ENCODE peak calls at places on chromosomes 3 and 15, in nine cellular contexts. P, K, W, F, R, A, M, N and Q are unnamed samples.

GRCh38 chr3:151412989-151413388 is 28.4 kb upstream of the P2RY12 start:
- DNase-seq in P (no peak), K (no peak), W (no peak), F (no peak), R (no peak), A (no peak), M (peak), N (no peak), Q (no peak)

GRCh38 chr15:43230640-43231115 is 9.9 kb upstream of the EPB42 start:
- DNase-seq in P (no peak), K (no peak), W (peak), F (no peak), R (no peak), A (no peak), M (no peak), N (no peak), Q (no peak)

GRCh38 chr3:87621667-87622066 is 345.3 kb upstream of the POU1F1 start:
- DNase-seq in P (no peak), K (no peak), W (no peak), F (no peak), R (no peak), A (no peak), M (no peak), N (no peak), Q (no peak)

GRCh38 chr15:82548700-82549099 is 8.4 kb upstream of the RPS17 start:
- DNase-seq in P (no peak), K (no peak), W (no peak), F (no peak), R (no peak), A (no peak), M (no peak), N (no peak), Q (no peak)

GRCh38 chr15:88834211-88834812 is 31.1 kb downstream of the ACAN start:
- DNase-seq in P (peak), K (no peak), W (peak), F (peak), R (peak), A (peak), M (peak), N (peak), Q (no peak)

GRCh38 chr3:138049157-138049919 is 39.4 kb downstream of the CLDN18 start:
- DNase-seq in P (no peak), K (no peak), W (no peak), F (no peak), R (no peak), A (no peak), M (no peak), N (no peak), Q (no peak)

GRCh38 chr3:126087552-126088175 is 3.7 kb upstream of the SLC41A3 start:
- DNase-seq in P (no peak), K (no peak), W (no peak), F (no peak), R (no peak), A (no peak), M (no peak), N (no peak), Q (no peak)

GRCh38 chr3:178343433-178344038 is 192.7 kb upstream of the KCNMB2 start:
- DNase-seq in P (no peak), K (no peak), W (no peak), F (no peak), R (no peak), A (peak), M (peak), N (peak), Q (no peak)

GRCh38 chr15:41772720-41773331 is 1.5 kb upstream of the MAPKBP1 start:
- DNase-seq in P (peak), K (peak), W (peak), F (peak), R (peak), A (peak), M (peak), N (no peak), Q (peak)

GRCh38 chr3:97510795-97511194 is 253.8 kb upstream of the ARL6 start:
- DNase-seq in P (no peak), K (no peak), W (no peak), F (no peak), R (no peak), A (peak), M (peak), N (no peak), Q (no peak)

GRCh38 chr3:170357920-170358854 is 672 bp downstream of the SKIL start:
- DNase-seq in P (peak), K (no peak), W (peak), F (peak), R (peak), A (peak), M (peak), N (peak), Q (peak)

GRCh38 chr3:29344154-29344553 is 63.3 kb downstream of the RBMS3 start:
- DNase-seq in P (no peak), K (no peak), W (no peak), F (no peak), R (no peak), A (no peak), M (no peak), N (no peak), Q (no peak)

GRCh38 chr3:41190509-41191284 is 8.6 kb upstream of the CTNNB1 start:
- DNase-seq in P (no peak), K (no peak), W (no peak), F (no peak), R (no peak), A (no peak), M (no peak), N (no peak), Q (no peak)

GRCh38 chr3:171444291-171444690 is 15.9 kb downstream of the TNIK start:
- DNase-seq in P (no peak), K (no peak), W (no peak), F (no peak), R (no peak), A (no peak), M (no peak), N (no peak), Q (no peak)

GRCh38 chr3:171443211-171443957 is 16.8 kb downstream of the TNIK start:
- DNase-seq in P (no peak), K (no peak), W (no peak), F (no peak), R (no peak), A (no peak), M (no peak), N (no peak), Q (no peak)

GRCh38 chr3:171441381-171441780 is 18.8 kb downstream of the TNIK start:
- DNase-seq in P (no peak), K (no peak), W (no peak), F (no peak), R (no peak), A (no peak), M (peak), N (no peak), Q (no peak)

GRCh38 chr3:171439996-171440395 is 20.2 kb downstream of the TNIK start:
- DNase-seq in P (no peak), K (no peak), W (no peak), F (no peak), R (no peak), A (no peak), M (no peak), N (no peak), Q (no peak)

GRCh38 chr3:171442184-171442583 is 18.0 kb downstream of the TNIK start:
- DNase-seq in P (no peak), K (no peak), W (no peak), F (no peak), R (no peak), A (no peak), M (no peak), N (no peak), Q (no peak)
- H3K4me3 ChIP-seq in P (no peak), K (no peak), W (no peak), F (no peak), R (no peak), A (no peak), M (no peak), N (no peak), Q (no peak)

GRCh38 chr3:147410518-147411234 is 1.5 kb downstream of the ZIC1 start:
- DNase-seq in P (no peak), K (peak), W (no peak), F (no peak), R (no peak), A (no peak), M (no peak), N (peak), Q (peak)
- H3K4me3 ChIP-seq in P (no peak), K (peak), W (peak), F (no peak), R (peak), A (no peak), M (no peak), N (no peak), Q (peak)

DNA sequence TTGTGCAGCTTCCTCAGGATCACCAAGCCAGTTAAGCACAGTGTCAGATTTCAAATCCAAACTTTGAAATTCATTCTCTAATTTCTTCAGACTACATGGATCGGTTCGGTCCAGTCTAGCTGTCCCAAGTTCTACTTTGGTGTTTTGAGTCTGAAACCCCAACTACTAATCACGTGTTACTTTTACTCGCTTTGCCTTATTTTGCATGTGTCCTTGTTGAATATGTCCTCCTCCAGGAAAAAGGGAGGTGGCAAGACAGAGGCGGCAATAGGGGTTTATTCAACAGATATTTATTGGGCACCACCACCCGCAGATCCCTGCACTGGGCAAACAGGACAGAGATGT is 496 bp upstream of the GXYLT2 start:
- DNase-seq in P (no peak), K (no peak), W (no peak), F (no peak), R (no peak), A (no peak), M (peak), N (no peak), Q (no peak)
- H3K4me3 ChIP-seq in P (no peak), K (peak), W (peak), F (peak), R (peak), A (peak), M (peak), N (no peak), Q (peak)

GRCh38 chr3:69116162-69116561 is 6.2 kb downstream of the LMOD3 start:
- DNase-seq in P (no peak), K (no peak), W (no peak), F (no peak), R (no peak), A (no peak), M (no peak), N (no peak), Q (no peak)
- H3K4me3 ChIP-seq in P (no peak), K (no peak), W (no peak), F (no peak), R (no peak), A (no peak), M (no peak), N (no peak), Q (no peak)